ENCODE peak calls at places on chromosomes 12 and 14, in six cellular contexts. O is A549; I is upper lobe of right lung; B is testis; U is CD8-positive, alpha-beta memory T cell; S is aorta. H is an unnamed sample. For H3K4me1, the result is how much of the 10 kb centered on the place peaks cover.

GRCh38 chr12:110733857-110734373 is 8.8 kb downstream of the PPP1CC start:
- DNase-seq in O (no peak), I (no peak), B (no peak), U (no peak), S (no peak), H (no peak)

GRCh38 chr12:54125950-54126695 is 62.7 kb downstream of the SMUG1 start:
- DNase-seq in O (no peak), I (no peak), B (no peak), U (no peak), S (peak), H (no peak)

GRCh38 chr14:92348154-92348553 is 25.2 kb downstream of the SLC24A4 start:
- DNase-seq in O (peak), I (no peak), B (no peak), U (no peak), S (no peak), H (no peak)

GRCh38 chr12:8680533-8680932 is 17.3 kb upstream of the RIMKLB start:
- DNase-seq in O (no peak), I (no peak), B (peak), U (no peak), S (no peak), H (no peak)

GRCh38 chr14:91388551-91388975 is 29.1 kb downstream of the CCDC88C start:
- DNase-seq in O (no peak), I (no peak), B (no peak), U (peak), S (peak), H (peak)

GRCh38 chr14:57526942-57527341 is 33.3 kb upstream of the CCDC198 start:
- DNase-seq in O (peak), I (no peak), B (no peak), U (no peak), S (no peak), H (peak)

GRCh38 chr14:95619785-95620417 is 66.3 kb upstream of the TCL1B start:
- DNase-seq in O (no peak), I (no peak), B (no peak), U (no peak), S (no peak), H (no peak)

GRCh38 chr12:5068126-5068525 is 24.4 kb downstream of the KCNA5 start:
- DNase-seq in O (no peak), I (no peak), B (no peak), U (no peak), S (no peak), H (no peak)

GRCh38 chr14:52641745-52642144 is 53.6 kb downstream of the ERO1A start:
- DNase-seq in O (no peak), I (no peak), B (no peak), U (no peak), S (no peak), H (no peak)

GRCh38 chr14:105935384-105935783 is 409.0 kb downstream of the TMEM121 start:
- DNase-seq in O (no peak), I (no peak), B (no peak), U (no peak), S (no peak), H (no peak)

GRCh38 chr14:105601360-105602242 is 75.2 kb downstream of the TMEM121 start:
- DNase-seq in O (no peak), I (no peak), B (no peak), U (no peak), S (peak), H (no peak)

GRCh38 chr12:79715308-79715707 is 24.5 kb upstream of the PAWR start:
- DNase-seq in O (no peak), I (no peak), B (no peak), U (no peak), S (no peak), H (no peak)

GRCh38 chr12:14058717-14059116 is 77.3 kb upstream of the GRIN2B start:
- DNase-seq in O (no peak), I (no peak), B (no peak), U (no peak), S (no peak), H (no peak)

GRCh38 chr12:117279606-117280005 is 81.8 kb downstream of the NOS1 start:
- DNase-seq in O (no peak), I (no peak), B (no peak), U (no peak), S (no peak), H (no peak)

GRCh38 chr12:1691123-1692007 is 495 bp downstream of the ADIPOR2 start:
- DNase-seq in O (no peak), I (peak), B (peak), U (peak), S (peak), H (peak)

GRCh38 chr12:66899567-66899966 is 220.7 kb upstream of the GRIP1 start:
- DNase-seq in O (no peak), I (no peak), B (no peak), U (no peak), S (no peak), H (no peak)

GRCh38 chr14:103880986-103881926 is 33.9 kb upstream of the PPP1R13B start:
- DNase-seq in O (no peak), I (peak), B (peak), U (no peak), S (no peak), H (peak)

GRCh38 chr12:56160160-56160763 is 2.1 kb downstream of the MYL6 start:
- DNase-seq in O (no peak), I (no peak), B (no peak), U (peak), S (no peak), H (no peak)

GRCh38 chr12:111767362-111768158 is 827 bp downstream of the ALDH2 start:
- DNase-seq in O (peak), I (no peak), B (no peak), U (no peak), S (peak), H (no peak)

GRCh38 chr12:54988402-54989054 is 4.0 kb upstream of the TESPA1 start:
- DNase-seq in O (no peak), I (peak), B (peak), U (no peak), S (peak), H (peak)

GRCh38 chr12:69239922-69240624 is 704 bp downstream of the CPSF6 start:
- DNase-seq in O (peak), I (peak), B (peak), U (peak), S (peak), H (peak)

GRCh38 chr12:24482044-24482443 is 466.9 kb downstream of the BCAT1 start:
- DNase-seq in O (no peak), I (no peak), B (no peak), U (no peak), S (no peak), H (no peak)

GRCh38 chr14:35879141-35879648 is 53.1 kb downstream of the BRMS1L start:
- DNase-seq in O (no peak), I (no peak), B (no peak), U (no peak), S (no peak), H (peak)

GRCh38 chr12:4962539-4963486 is 53.1 kb downstream of the KCNA1 start:
- DNase-seq in O (no peak), I (no peak), B (no peak), U (no peak), S (no peak), H (no peak)

GRCh38 chr12:110577717-110578521 is 5.2 kb downstream of the PPTC7 start:
- DNase-seq in O (peak), I (no peak), B (no peak), U (peak), S (no peak), H (no peak)

GRCh38 chr12:75704208-75704607 is 192.8 kb upstream of the KRR1 start:
- DNase-seq in O (no peak), I (no peak), B (no peak), U (no peak), S (no peak), H (no peak)

GRCh38 chr14:42224053-42224888 is 617.6 kb downstream of the LRFN5 start:
- DNase-seq in O (peak), I (no peak), B (peak), U (no peak), S (no peak), H (peak)

GRCh38 chr14:80867798-80868197 is 73.7 kb downstream of the CEP128 start:
- DNase-seq in O (no peak), I (no peak), B (no peak), U (no peak), S (no peak), H (no peak)

GRCh38 chr12:459430-460258 is at the start of gene B4GALNT3:
- DNase-seq in O (peak), I (peak), B (peak), U (peak), S (peak), H (peak)

GRCh38 chr14:105549481-105549880 is 23.1 kb downstream of the TMEM121 start:
- DNase-seq in O (no peak), I (no peak), B (peak), U (no peak), S (no peak), H (no peak)

GRCh38 chr12:124861898-124862676 is 1.6 kb downstream of the SCARB1 start:
- DNase-seq in O (no peak), I (no peak), B (no peak), U (peak), S (no peak), H (no peak)

GRCh38 chr12:11810160-11810559 is 160.7 kb downstream of the ETV6 start:
- DNase-seq in O (no peak), I (no peak), B (no peak), U (no peak), S (no peak), H (no peak)

GRCh38 chr12:51217968-51218606 is at the start of gene POU6F1:
- DNase-seq in O (peak), I (peak), B (peak), U (peak), S (peak), H (peak)

GRCh38 chr12:112809684-112810083 is 18.1 kb downstream of the RPH3A start:
- DNase-seq in O (no peak), I (no peak), B (no peak), U (no peak), S (no peak), H (no peak)

GRCh38 chr12:6333029-6333428 is 8.8 kb downstream of the TNFRSF1A start:
- DNase-seq in O (no peak), I (no peak), B (no peak), U (peak), S (no peak), H (no peak)
- H3K4me1 ChIP-seq in O (half or more), I (half or more), B (under half), U (half or more), S (under half), H (under half)

GRCh38 chr12:12990700-12991468 is 9.2 kb downstream of the HEBP1 start:
- DNase-seq in O (no peak), I (no peak), B (no peak), U (no peak), S (no peak), H (no peak)
- H3K27ac ChIP-seq in O (peak), I (no peak), B (no peak), U (no peak), S (no peak), H (no peak)

GRCh38 chr14:99423434-99423833 is 57.2 kb downstream of the SETD3 start:
- DNase-seq in O (no peak), I (no peak), B (no peak), U (no peak), S (no peak), H (no peak)

GRCh38 chr14:99422220-99423010 is 58.2 kb downstream of the SETD3 start:
- DNase-seq in O (no peak), I (no peak), B (no peak), U (no peak), S (no peak), H (no peak)

GRCh38 chr14:99425272-99425681 is 55.4 kb downstream of the SETD3 start:
- DNase-seq in O (no peak), I (peak), B (no peak), U (no peak), S (no peak), H (peak)

GRCh38 chr14:99426265-99426664 is 54.4 kb downstream of the SETD3 start:
- DNase-seq in O (no peak), I (no peak), B (no peak), U (no peak), S (no peak), H (peak)

DNA sequence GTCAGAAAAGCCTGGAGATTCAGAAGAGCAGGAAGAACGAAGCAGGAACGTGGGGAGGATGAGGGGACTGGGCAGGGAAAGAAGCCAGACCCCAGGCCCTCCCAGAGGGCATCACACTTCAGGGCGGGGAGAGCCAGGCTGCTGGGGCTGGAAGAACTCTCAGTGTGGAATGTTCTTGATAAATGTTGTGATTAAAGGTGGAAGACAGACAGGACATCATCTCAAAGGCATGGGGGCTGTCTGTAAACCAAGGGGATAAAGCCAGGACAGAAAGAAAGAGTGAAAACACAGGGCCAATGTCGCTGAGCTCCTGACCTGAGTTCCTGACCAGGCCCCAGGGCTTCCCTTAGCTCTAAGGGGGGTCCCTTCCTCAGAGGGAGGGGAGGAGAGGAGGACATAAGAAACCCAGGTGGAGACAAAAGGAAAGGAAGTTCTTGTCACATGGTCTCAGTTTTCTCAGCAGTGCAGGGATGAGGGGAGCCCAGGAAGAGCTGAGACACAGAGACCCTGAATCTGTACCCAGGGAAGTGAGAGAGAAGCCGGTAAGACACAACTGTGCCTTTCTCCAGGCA is 56.3 kb downstream of the SETD3 start:
- DNase-seq in O (no peak), I (no peak), B (no peak), U (no peak), S (no peak), H (no peak)
- H3K4me1 ChIP-seq in O (under half), I (under half), B (under half), U (under half), S (under half), H (under half)

GRCh38 chr12:92002195-92002649 is 143.4 kb downstream of the BTG1 start:
- DNase-seq in O (no peak), I (no peak), B (no peak), U (no peak), S (no peak), H (no peak)
- H3K27ac ChIP-seq in O (no peak), I (no peak), B (peak), U (peak), S (no peak), H (no peak)

GRCh38 chr14:90017371-90017770 is 44.4 kb upstream of the KCNK13 start:
- DNase-seq in O (no peak), I (no peak), B (no peak), U (no peak), S (no peak), H (no peak)
- H3K4me1 ChIP-seq in O (under half), I (under half), B (under half), U (under half), S (under half), H (under half)

GRCh38 chr14:34044373-34044637 is 93.4 kb upstream of the EGLN3 start:
- DNase-seq in O (no peak), I (no peak), B (no peak), U (no peak), S (no peak), H (no peak)
- H3K27ac ChIP-seq in O (peak), I (no peak), B (no peak), U (peak), S (no peak), H (peak)

GRCh38 chr12:3247077-3247476 is 169.9 kb downstream of the TSPAN9 start:
- DNase-seq in O (no peak), I (no peak), B (no peak), U (no peak), S (no peak), H (peak)
- H3K4me1 ChIP-seq in O (under half), I (under half), B (under half), U (under half), S (under half), H (under half)

GRCh38 chr12:90090929-90091651 is 382.5 kb upstream of the ATP2B1 start:
- DNase-seq in O (peak), I (no peak), B (no peak), U (no peak), S (no peak), H (peak)

GRCh38 chr12:90084018-90084417 is 375.4 kb upstream of the ATP2B1 start:
- DNase-seq in O (peak), I (no peak), B (no peak), U (no peak), S (no peak), H (no peak)

GRCh38 chr12:90085491-90086274 is 377.0 kb upstream of the ATP2B1 start:
- DNase-seq in O (no peak), I (no peak), B (no peak), U (no peak), S (no peak), H (peak)

GRCh38 chr12:90091809-90092208 is 383.2 kb upstream of the ATP2B1 start:
- DNase-seq in O (peak), I (no peak), B (no peak), U (no peak), S (no peak), H (no peak)

DNA sequence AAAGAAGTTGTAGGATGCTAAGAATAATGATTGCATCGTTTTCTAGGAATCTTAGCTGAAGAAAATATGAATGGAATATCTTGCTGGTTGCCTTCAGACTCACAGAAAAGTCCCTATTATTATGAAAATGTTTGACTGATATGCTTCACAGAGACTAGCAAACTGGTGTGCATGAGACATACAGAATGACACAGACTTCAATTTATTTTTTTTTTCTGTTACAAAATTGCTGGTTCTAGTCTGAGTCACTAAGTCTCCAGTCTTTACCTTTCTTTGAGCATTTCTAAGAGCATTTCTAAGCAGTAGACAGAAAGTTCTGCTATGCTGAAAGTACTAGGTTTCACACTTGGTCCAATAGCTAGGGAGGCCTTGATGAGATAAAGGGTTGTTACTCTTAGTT is 377.6 kb upstream of the ATP2B1 start:
- DNase-seq in O (no peak), I (no peak), B (no peak), U (no peak), S (no peak), H (no peak)
- H3K27ac ChIP-seq in O (peak), I (no peak), B (no peak), U (no peak), S (no peak), H (peak)

GRCh38 chr14:68950111-68950510 is 29.0 kb downstream of the ACTN1 start:
- DNase-seq in O (peak), I (no peak), B (no peak), U (no peak), S (no peak), H (no peak)

GRCh38 chr14:68947802-68948201 is 31.3 kb downstream of the ACTN1 start:
- DNase-seq in O (peak), I (no peak), B (peak), U (no peak), S (peak), H (peak)

GRCh38 chr14:68948686-68949085 is 30.4 kb downstream of the ACTN1 start:
- DNase-seq in O (no peak), I (no peak), B (no peak), U (no peak), S (peak), H (no peak)

GRCh38 chr14:68951051-68951797 is 27.9 kb downstream of the ACTN1 start:
- DNase-seq in O (peak), I (peak), B (peak), U (no peak), S (peak), H (peak)

DNA sequence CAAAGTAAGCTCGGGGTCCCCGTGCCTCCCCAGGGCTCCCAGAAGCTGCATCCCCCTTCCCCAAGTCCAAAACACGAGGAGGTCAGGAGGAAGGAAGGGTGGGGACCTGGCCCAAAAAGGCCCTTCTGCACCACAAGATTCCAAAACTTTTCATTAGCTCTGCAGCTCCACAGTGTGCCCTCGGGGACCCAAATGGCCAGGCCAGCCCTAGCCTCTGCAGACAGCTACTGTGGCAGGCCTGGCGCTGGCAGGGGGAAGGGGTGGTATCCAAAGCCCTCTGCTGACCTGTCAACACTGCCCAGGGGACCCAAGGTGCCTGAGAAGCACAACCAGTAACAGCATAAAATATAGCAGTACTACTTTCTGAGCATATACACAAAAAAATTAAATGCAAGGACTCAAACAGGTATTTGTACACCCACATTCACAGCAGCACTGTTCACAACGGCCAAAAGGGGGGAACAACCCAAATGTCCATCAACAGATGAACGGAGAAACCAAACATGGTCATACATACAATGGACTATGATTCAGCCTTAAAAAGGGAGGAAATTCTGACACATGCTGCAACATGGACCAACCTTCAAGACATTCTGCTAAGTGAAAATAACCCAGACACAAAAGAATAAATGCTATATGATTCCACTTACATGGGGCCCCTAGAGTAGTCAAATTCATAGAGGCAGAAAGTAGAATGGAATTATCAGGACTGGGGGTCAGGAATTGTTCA is 29.7 kb downstream of the ACTN1 start:
- DNase-seq in O (no peak), I (no peak), B (no peak), U (no peak), S (no peak), H (no peak)
- H3K4me1 ChIP-seq in O (half or more), I (half or more), B (half or more), U (half or more), S (under half), H (half or more)

GRCh38 chr14:22837750-22838538 is 1.6 kb downstream of the MMP14 start:
- DNase-seq in O (no peak), I (no peak), B (peak), U (no peak), S (peak), H (no peak)

GRCh38 chr14:22838631-22839041 is 2.3 kb downstream of the MMP14 start:
- DNase-seq in O (no peak), I (no peak), B (no peak), U (no peak), S (peak), H (peak)

GRCh38 chr14:22837059-22837749 is 819 bp downstream of the MMP14 start:
- DNase-seq in O (no peak), I (peak), B (peak), U (no peak), S (peak), H (no peak)

GRCh38 chr14:22835505-22835904 is 880 bp upstream of the MMP14 start:
- DNase-seq in O (no peak), I (no peak), B (no peak), U (no peak), S (no peak), H (no peak)

GRCh38 chr14:22836301-22837058 is at the start of gene MMP14:
- DNase-seq in O (no peak), I (no peak), B (peak), U (no peak), S (peak), H (peak)
- H3K27ac ChIP-seq in O (peak), I (peak), B (peak), U (no peak), S (peak), H (peak)